ENCODE peak calls at places on chromosomes 2 and 18, in four cellular contexts. X, U, S and I are unnamed samples.
A peak's percentile ranks its signal among the peaks of the same experiment; 100 is the strongest.

GRCh38 chr2:232979871-232980461 is 33.1 kb downstream of the NGEF start:
- DNase-seq in X (no peak), U (peak; percentile 34), S (peak; percentile 25), I (no peak)

GRCh38 chr2:218285604-218286003 is 6.7 kb downstream of the TMBIM1 start:
- DNase-seq in X (no peak), U (peak; percentile 16), S (peak; percentile 56), I (no peak)

GRCh38 chr2:236177604-236177966 is 9.4 kb upstream of the GBX2 start:
- DNase-seq in X (peak; percentile 58), U (no peak), S (no peak), I (peak; percentile 83)

GRCh38 chr18:37362158-37362890 is 203.3 kb downstream of the CELF4 start:
- DNase-seq in X (no peak), U (no peak), S (no peak), I (no peak)

GRCh38 chr2:112811841-112812306 is 24.7 kb downstream of the IL1B start:
- DNase-seq in X (no peak), U (no peak), S (peak; percentile 42), I (no peak)

GRCh38 chr2:234970467-234970866 is 18.6 kb downstream of the SH3BP4 start:
- DNase-seq in X (no peak), U (no peak), S (peak; percentile 67), I (no peak)

GRCh38 chr2:152434395-152435182 is 99.6 kb downstream of the FMNL2 start:
- DNase-seq in X (no peak), U (no peak), S (no peak), I (peak; percentile 100)

GRCh38 chr2:133788391-133788790 is 220.1 kb upstream of the NCKAP5 start:
- DNase-seq in X (no peak), U (no peak), S (no peak), I (no peak)

GRCh38 chr2:228180126-228181097 is 1.1 kb downstream of the SPHKAP start:
- DNase-seq in X (peak; percentile 24), U (peak; percentile 27), S (no peak), I (peak; percentile 18)

GRCh38 chr18:74718312-74718711 is 120.6 kb downstream of the ZNF407 start:
- DNase-seq in X (no peak), U (no peak), S (no peak), I (no peak)